ENCODE peak calls at places on chromosomes 7 and 10, in four cellular contexts. R is HepG2, S is GM12878, F is K562. Y is an unnamed sample.
A peak's percentile ranks its signal among the peaks of the same experiment; 100 is the strongest.

GRCh38 chr7:94513565-94513860 is 3.9 kb downstream of the CASD1 start:
- DNase-seq in S (no peak), F (no peak), R (no peak), Y (no peak)

GRCh38 chr7:22732556-22733126 is 5.6 kb downstream of the IL6 start:
- DNase-seq in S (no peak), F (no peak), R (no peak), Y (no peak)

GRCh38 chr10:66924674-66925345 is 1.0 kb upstream of the LRRTM3 start:
- DNase-seq in R (no peak), S (no peak), F (no peak), Y (no peak)

GRCh38 chr10:132463333-132464255 is 66.6 kb downstream of the PWWP2B start:
- DNase-seq in F (no peak), R (no peak), S (no peak), Y (no peak)

GRCh38 chr7:14286036-14286435 is 296.6 kb upstream of the ETV1 start:
- DNase-seq in S (no peak), F (no peak), R (no peak), Y (no peak)

GRCh38 chr7:15424468-15424867 is 137.3 kb downstream of the AGMO start:
- DNase-seq in S (no peak), F (no peak), R (no peak), Y (no peak)

GRCh38 chr7:137816696-137817320 is 30.0 kb downstream of the DGKI start:
- DNase-seq in S (no peak), R (peak; percentile 5), F (peak; percentile 25), Y (peak; percentile 16)

GRCh38 chr7:41103331-41103730 is 599.6 kb downstream of the INHBA start:
- DNase-seq in R (no peak), F (no peak), S (peak; percentile 46), Y (no peak)

GRCh38 chr7:44617225-44617885 is 10.9 kb downstream of the OGDH start:
- DNase-seq in F (peak; percentile 31), R (no peak), S (no peak), Y (no peak)

GRCh38 chr7:151246161-151247015 is 2.1 kb downstream of the SMARCD3 start:
- DNase-seq in S (no peak), F (no peak), R (no peak), Y (no peak)

GRCh38 chr10:78768882-78769281 is 299.9 kb upstream of the ZMIZ1 start:
- DNase-seq in R (no peak), S (no peak), F (no peak), Y (no peak)

GRCh38 chr10:70722820-70723424 is 50.6 kb downstream of the ADAMTS14 start:
- DNase-seq in R (no peak), F (no peak), S (no peak), Y (no peak)

GRCh38 chr7:10889266-10889898 is 84.3 kb upstream of the PHF14 start:
- DNase-seq in S (no peak), F (peak; percentile 71), R (peak; percentile 46), Y (peak; percentile 39)

GRCh38 chr7:137343483-137343841 is at the start of gene PTN:
- DNase-seq in R (no peak), F (no peak), S (no peak), Y (peak; percentile 62)

GRCh38 chr10:101889256-101890210 is 45.9 kb upstream of the KCNIP2 start:
- DNase-seq in F (no peak), R (peak; percentile 64), S (peak; percentile 66), Y (peak; percentile 90)

GRCh38 chr7:8442814-8443304 is 9.4 kb downstream of the NXPH1 start:
- DNase-seq in S (no peak), R (no peak), F (peak; percentile 42), Y (peak; percentile 94)
- TF ChIP-seq ETV6 in S (no peak), R (no peak), F (no peak), Y (peak; percentile 97)

DNA sequence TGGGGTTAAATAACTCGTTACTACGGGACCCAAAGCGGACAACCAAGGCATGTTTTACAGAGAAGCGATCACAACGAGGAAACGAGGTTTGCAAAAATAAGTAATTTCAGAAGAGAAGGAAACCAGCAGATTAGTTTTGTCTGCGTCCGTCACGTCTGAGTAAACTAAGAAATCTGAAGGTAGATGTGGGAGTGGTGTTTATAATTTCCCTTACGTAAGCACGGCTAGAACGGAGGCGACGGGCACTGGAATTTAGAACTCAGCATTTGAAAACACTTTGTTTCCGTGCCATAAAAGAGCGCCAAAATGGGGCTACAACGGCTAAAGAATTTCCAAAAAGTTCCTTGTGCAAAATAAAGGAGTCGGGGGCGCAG is 718 bp upstream of the UMAD1 start:
- DNase-seq in S (peak; percentile 27), R (peak; percentile 11), F (peak; percentile 44), Y (no peak)
- TF ChIP-seq ETV6 in S (no peak), R (no peak), F (no peak), Y (no peak)

DNA sequence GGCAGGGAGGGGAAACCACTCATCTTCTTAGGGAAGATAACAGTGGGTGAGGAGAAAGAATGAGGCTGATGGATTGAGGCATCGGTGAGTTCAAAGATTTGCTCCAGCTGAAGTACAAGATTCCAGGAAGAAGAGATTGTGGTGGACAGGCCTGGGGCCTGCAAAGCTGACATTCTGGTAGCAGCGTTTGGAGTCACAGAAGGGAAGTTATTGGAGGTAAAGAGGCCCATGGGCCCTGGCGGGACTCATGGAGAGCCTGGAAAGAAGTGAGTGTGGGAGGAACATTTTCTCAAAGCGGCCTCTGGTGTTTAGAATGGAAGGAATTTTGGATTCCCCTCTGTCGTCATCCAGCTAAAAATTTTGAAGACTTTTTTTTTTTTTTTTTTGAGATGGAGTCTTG is 160.0 kb upstream of the KLF6 start:
- DNase-seq in F (no peak), R (no peak), S (no peak), Y (no peak)
- TF ChIP-seq ETV6 in F (no peak), R (no peak), S (no peak), Y (no peak)

GRCh38 chr7:92669616-92670153 is 79.5 kb upstream of the FAM133B start:
- DNase-seq in S (no peak), R (no peak), F (no peak), Y (no peak)

GRCh38 chr7:92670204-92670851 is 80.1 kb upstream of the FAM133B start:
- DNase-seq in F (no peak), S (no peak), R (no peak), Y (no peak)

GRCh38 chr7:92665926-92666325 is 75.7 kb upstream of the FAM133B start:
- DNase-seq in R (no peak), F (no peak), S (no peak), Y (no peak)

GRCh38 chr7:92668564-92668963 is 78.4 kb upstream of the FAM133B start:
- DNase-seq in S (no peak), R (no peak), F (no peak), Y (no peak)

GRCh38 chr7:92667816-92668540 is 77.8 kb upstream of the FAM133B start:
- DNase-seq in S (no peak), R (no peak), F (no peak), Y (no peak)
- TF ChIP-seq ETV6 in S (no peak), R (no peak), F (no peak), Y (no peak)

Y was measured in WTC11.